ENCODE peak calls at places on chromosomes 1 and 21, in ten cellular contexts. One of them, this sample, is unnamed.

GRCh38 chr1:42979888-42980800 is 21.5 kb upstream of the SLC2A1 start:
- DNase-seq in HCT116: no peak
- DNase-seq in coronary artery: no peak
- DNase-seq in trophoblast cell: peak
- DNase-seq in lower lobe of right lung: no peak
- DNase-seq in H1: no peak
- DNase-seq in brain microvascular endothelial cell: no peak
- DNase-seq in stomach: no peak
- DNase-seq in upper lobe of right lung: no peak
- DNase-seq in esophagus squamous epithelium: no peak
- DNase-seq in this sample: no peak

GRCh38 chr1:153094426-153094825 is at the start of gene SPRR2E:
- DNase-seq in HCT116: no peak
- DNase-seq in coronary artery: no peak
- DNase-seq in trophoblast cell: no peak
- DNase-seq in lower lobe of right lung: no peak
- DNase-seq in H1: no peak
- DNase-seq in brain microvascular endothelial cell: no peak
- DNase-seq in stomach: no peak
- DNase-seq in upper lobe of right lung: no peak
- DNase-seq in esophagus squamous epithelium: no peak
- DNase-seq in this sample: no peak

GRCh38 chr1:78779831-78780230 is 130.2 kb downstream of the IFI44 start:
- DNase-seq in HCT116: no peak
- DNase-seq in coronary artery: no peak
- DNase-seq in trophoblast cell: no peak
- DNase-seq in lower lobe of right lung: no peak
- DNase-seq in H1: no peak
- DNase-seq in brain microvascular endothelial cell: no peak
- DNase-seq in stomach: no peak
- DNase-seq in upper lobe of right lung: no peak
- DNase-seq in esophagus squamous epithelium: no peak
- DNase-seq in this sample: no peak

GRCh38 chr1:234881893-234882771 is 246.5 kb downstream of the TOMM20 start:
- DNase-seq in HCT116: no peak
- DNase-seq in coronary artery: no peak
- DNase-seq in trophoblast cell: no peak
- DNase-seq in lower lobe of right lung: no peak
- DNase-seq in H1: no peak
- DNase-seq in brain microvascular endothelial cell: no peak
- DNase-seq in stomach: no peak
- DNase-seq in upper lobe of right lung: no peak
- DNase-seq in esophagus squamous epithelium: no peak
- DNase-seq in this sample: no peak

GRCh38 chr1:111448482-111448917 is 556 bp downstream of the WDR77 start:
- DNase-seq in HCT116: no peak
- DNase-seq in coronary artery: peak
- DNase-seq in trophoblast cell: peak
- DNase-seq in lower lobe of right lung: no peak
- DNase-seq in H1: no peak
- DNase-seq in brain microvascular endothelial cell: no peak
- DNase-seq in stomach: no peak
- DNase-seq in upper lobe of right lung: no peak
- DNase-seq in esophagus squamous epithelium: no peak
- DNase-seq in this sample: peak

GRCh38 chr1:53145942-53146708 is 3.7 kb upstream of the SLC1A7 start:
- DNase-seq in HCT116: peak
- DNase-seq in coronary artery: peak
- DNase-seq in trophoblast cell: peak
- DNase-seq in lower lobe of right lung: peak
- DNase-seq in H1: no peak
- DNase-seq in brain microvascular endothelial cell: peak
- DNase-seq in stomach: peak
- DNase-seq in upper lobe of right lung: peak
- DNase-seq in esophagus squamous epithelium: no peak
- DNase-seq in this sample: peak

GRCh38 chr21:31248598-31248997 is 95.5 kb downstream of the TIAM1 start:
- DNase-seq in HCT116: no peak
- DNase-seq in coronary artery: no peak
- DNase-seq in trophoblast cell: peak
- DNase-seq in lower lobe of right lung: no peak
- DNase-seq in H1: no peak
- DNase-seq in brain microvascular endothelial cell: peak
- DNase-seq in stomach: no peak
- DNase-seq in upper lobe of right lung: no peak
- DNase-seq in esophagus squamous epithelium: no peak
- DNase-seq in this sample: no peak

GRCh38 chr1:56658254-56658653 is 13.1 kb downstream of the PRKAA2 start:
- DNase-seq in HCT116: no peak
- DNase-seq in coronary artery: no peak
- DNase-seq in trophoblast cell: no peak
- DNase-seq in lower lobe of right lung: no peak
- DNase-seq in H1: no peak
- DNase-seq in brain microvascular endothelial cell: no peak
- DNase-seq in stomach: no peak
- DNase-seq in upper lobe of right lung: no peak
- DNase-seq in esophagus squamous epithelium: no peak
- DNase-seq in this sample: no peak

GRCh38 chr1:83760211-83760978 is 238.5 kb downstream of the TTLL7 start:
- DNase-seq in HCT116: no peak
- DNase-seq in coronary artery: no peak
- DNase-seq in trophoblast cell: peak
- DNase-seq in lower lobe of right lung: no peak
- DNase-seq in H1: no peak
- DNase-seq in brain microvascular endothelial cell: no peak
- DNase-seq in stomach: no peak
- DNase-seq in upper lobe of right lung: no peak
- DNase-seq in esophagus squamous epithelium: no peak
- DNase-seq in this sample: peak

GRCh38 chr1:2969870-2970291 is 51.4 kb upstream of the ACTRT2 start:
- DNase-seq in HCT116: no peak
- DNase-seq in coronary artery: no peak
- DNase-seq in trophoblast cell: no peak
- DNase-seq in lower lobe of right lung: no peak
- DNase-seq in H1: no peak
- DNase-seq in brain microvascular endothelial cell: no peak
- DNase-seq in stomach: no peak
- DNase-seq in upper lobe of right lung: peak
- DNase-seq in esophagus squamous epithelium: no peak
- DNase-seq in this sample: peak

GRCh38 chr1:22754106-22754768 is 43.6 kb downstream of the EPHB2 start:
- DNase-seq in HCT116: no peak
- DNase-seq in coronary artery: no peak
- DNase-seq in trophoblast cell: no peak
- DNase-seq in lower lobe of right lung: no peak
- DNase-seq in H1: no peak
- DNase-seq in brain microvascular endothelial cell: no peak
- DNase-seq in stomach: no peak
- DNase-seq in upper lobe of right lung: no peak
- DNase-seq in esophagus squamous epithelium: no peak
- DNase-seq in this sample: no peak

GRCh38 chr1:14598498-14599172 is at the start of gene KAZN:
- DNase-seq in HCT116: no peak
- DNase-seq in coronary artery: no peak
- DNase-seq in trophoblast cell: peak
- DNase-seq in lower lobe of right lung: peak
- DNase-seq in H1: peak
- DNase-seq in brain microvascular endothelial cell: no peak
- DNase-seq in stomach: no peak
- DNase-seq in upper lobe of right lung: no peak
- DNase-seq in esophagus squamous epithelium: no peak
- DNase-seq in this sample: no peak

GRCh38 chr1:59384443-59384842 is 87.5 kb downstream of the FGGY start:
- DNase-seq in HCT116: no peak
- DNase-seq in coronary artery: no peak
- DNase-seq in trophoblast cell: no peak
- DNase-seq in lower lobe of right lung: no peak
- DNase-seq in H1: no peak
- DNase-seq in brain microvascular endothelial cell: no peak
- DNase-seq in stomach: no peak
- DNase-seq in upper lobe of right lung: no peak
- DNase-seq in esophagus squamous epithelium: no peak
- DNase-seq in this sample: peak

GRCh38 chr1:167713330-167714081 is 8.3 kb upstream of the MPZL1 start:
- DNase-seq in HCT116: no peak
- DNase-seq in coronary artery: peak
- DNase-seq in trophoblast cell: peak
- DNase-seq in lower lobe of right lung: no peak
- DNase-seq in H1: peak
- DNase-seq in brain microvascular endothelial cell: no peak
- DNase-seq in stomach: no peak
- DNase-seq in upper lobe of right lung: peak
- DNase-seq in esophagus squamous epithelium: no peak
- DNase-seq in this sample: peak

GRCh38 chr1:12167493-12168429 is 970 bp downstream of the TNFRSF1B start:
- DNase-seq in HCT116: no peak
- DNase-seq in coronary artery: no peak
- DNase-seq in trophoblast cell: no peak
- DNase-seq in lower lobe of right lung: no peak
- DNase-seq in H1: no peak
- DNase-seq in brain microvascular endothelial cell: no peak
- DNase-seq in stomach: no peak
- DNase-seq in upper lobe of right lung: no peak
- DNase-seq in esophagus squamous epithelium: no peak
- DNase-seq in this sample: peak
- H3K27ac ChIP-seq in HCT116: no peak
- H3K27ac ChIP-seq in coronary artery: peak
- H3K27ac ChIP-seq in trophoblast cell: no peak
- H3K27ac ChIP-seq in lower lobe of right lung: peak
- H3K27ac ChIP-seq in H1: no peak
- H3K27ac ChIP-seq in brain microvascular endothelial cell: no peak
- H3K27ac ChIP-seq in stomach: peak
- H3K27ac ChIP-seq in upper lobe of right lung: peak
- H3K27ac ChIP-seq in esophagus squamous epithelium: peak
- H3K27ac ChIP-seq in this sample: peak

DNA sequence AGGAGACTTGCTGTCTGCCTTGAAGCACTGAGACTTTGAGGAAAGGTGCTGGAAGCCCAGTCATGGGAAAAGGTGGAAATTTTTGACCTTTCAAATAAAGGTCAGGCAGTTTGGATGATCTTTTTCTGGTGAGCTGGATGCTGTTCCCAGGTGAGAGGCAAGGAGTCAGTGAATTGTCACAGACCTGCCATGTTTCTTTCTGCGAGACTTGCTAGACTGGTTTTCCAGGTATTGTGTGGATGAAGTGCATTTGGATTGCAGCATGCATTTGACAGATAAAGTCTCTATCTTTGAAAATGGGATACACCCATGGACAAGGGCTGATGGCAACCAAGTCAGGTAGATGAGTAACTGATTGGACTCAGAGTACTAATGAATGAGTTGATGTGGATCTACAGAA is 65.7 kb upstream of the NHLH2 start:
- DNase-seq in HCT116: no peak
- DNase-seq in coronary artery: no peak
- DNase-seq in trophoblast cell: peak
- DNase-seq in lower lobe of right lung: no peak
- DNase-seq in H1: no peak
- DNase-seq in brain microvascular endothelial cell: no peak
- DNase-seq in stomach: no peak
- DNase-seq in upper lobe of right lung: no peak
- DNase-seq in esophagus squamous epithelium: no peak
- DNase-seq in this sample: no peak
- H3K4me3 ChIP-seq in HCT116: no peak
- H3K4me3 ChIP-seq in coronary artery: no peak
- H3K4me3 ChIP-seq in trophoblast cell: no peak
- H3K4me3 ChIP-seq in lower lobe of right lung: no peak
- H3K4me3 ChIP-seq in H1: no peak
- H3K4me3 ChIP-seq in brain microvascular endothelial cell: no peak
- H3K4me3 ChIP-seq in stomach: no peak
- H3K4me3 ChIP-seq in upper lobe of right lung: no peak
- H3K4me3 ChIP-seq in esophagus squamous epithelium: no peak
- H3K4me3 ChIP-seq in this sample: no peak

DNA sequence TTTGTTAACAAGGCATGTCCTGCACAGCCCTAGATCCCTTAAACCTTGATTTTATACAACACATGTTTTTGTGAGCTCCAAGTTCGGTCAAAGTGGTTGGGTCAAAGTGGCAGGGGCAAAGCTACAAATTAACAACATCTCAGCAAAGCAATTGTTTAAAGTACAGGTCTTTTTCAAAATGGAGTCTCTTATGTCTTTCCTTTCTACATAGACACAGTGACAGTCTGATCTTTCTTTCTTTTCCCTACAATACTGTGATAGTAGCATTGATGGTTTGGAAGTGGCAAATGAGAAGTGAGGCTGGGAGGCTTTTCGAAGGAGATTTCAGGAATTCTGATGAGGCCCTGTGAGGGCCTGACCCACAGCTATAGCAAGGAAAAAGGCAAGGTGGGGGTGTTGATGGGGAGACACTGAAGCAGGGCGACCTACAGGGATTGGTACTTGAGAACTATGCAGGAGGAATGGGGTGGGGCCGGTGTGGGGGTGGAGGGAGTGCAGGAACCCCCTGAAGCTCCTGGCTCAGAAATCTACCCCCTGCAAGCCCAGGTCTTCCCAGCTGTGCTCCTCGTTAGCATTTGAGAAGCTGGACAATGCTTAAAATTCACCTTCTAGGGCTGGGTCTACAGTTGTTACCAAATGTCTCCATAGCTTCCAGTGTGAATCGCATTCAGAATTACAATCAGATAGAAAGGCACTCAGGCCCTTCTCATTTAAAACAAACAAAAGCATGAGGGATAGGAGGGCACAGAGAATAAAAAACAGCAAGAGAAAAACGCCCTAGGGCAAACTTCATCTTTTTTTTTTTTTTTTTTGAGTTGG is 102.6 kb upstream of the PPM1J start:
- DNase-seq in HCT116: no peak
- DNase-seq in coronary artery: no peak
- DNase-seq in trophoblast cell: peak
- DNase-seq in lower lobe of right lung: no peak
- DNase-seq in H1: peak
- DNase-seq in brain microvascular endothelial cell: no peak
- DNase-seq in stomach: no peak
- DNase-seq in upper lobe of right lung: no peak
- DNase-seq in esophagus squamous epithelium: no peak
- DNase-seq in this sample: no peak
- H3K27ac ChIP-seq in HCT116: no peak
- H3K27ac ChIP-seq in coronary artery: no peak
- H3K27ac ChIP-seq in trophoblast cell: peak
- H3K27ac ChIP-seq in lower lobe of right lung: no peak
- H3K27ac ChIP-seq in H1: peak
- H3K27ac ChIP-seq in brain microvascular endothelial cell: no peak
- H3K27ac ChIP-seq in stomach: no peak
- H3K27ac ChIP-seq in upper lobe of right lung: no peak
- H3K27ac ChIP-seq in esophagus squamous epithelium: no peak
- H3K27ac ChIP-seq in this sample: no peak

DNA sequence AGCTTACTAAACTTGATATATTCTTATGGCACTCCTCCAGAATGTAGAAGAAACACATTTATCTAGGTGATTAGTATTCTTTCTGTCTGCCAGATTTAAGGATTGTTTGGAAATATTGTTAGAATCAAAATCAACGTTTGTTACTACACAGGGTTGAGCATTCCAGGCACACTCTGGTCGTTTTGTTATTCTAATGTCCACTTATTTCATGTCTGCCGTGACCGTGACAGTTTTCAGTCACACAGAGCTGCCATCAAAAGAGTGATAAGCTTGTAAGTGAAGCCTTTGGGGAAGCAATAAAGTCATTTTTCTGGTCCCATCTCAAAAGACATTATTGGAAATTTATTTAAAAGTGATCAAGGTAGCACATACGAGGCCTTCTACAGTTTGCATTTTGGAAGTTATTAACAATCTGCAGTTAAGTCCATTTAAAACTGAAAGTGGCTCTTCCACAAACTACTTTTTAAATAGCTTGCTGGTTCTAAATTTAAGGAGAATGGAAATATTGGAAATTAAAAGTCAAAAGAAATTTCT is 38.0 kb downstream of the NFIA start:
- DNase-seq in HCT116: no peak
- DNase-seq in coronary artery: no peak
- DNase-seq in trophoblast cell: no peak
- DNase-seq in lower lobe of right lung: no peak
- DNase-seq in H1: no peak
- DNase-seq in brain microvascular endothelial cell: no peak
- DNase-seq in stomach: no peak
- DNase-seq in upper lobe of right lung: no peak
- DNase-seq in esophagus squamous epithelium: no peak
- DNase-seq in this sample: no peak
- H3K4me3 ChIP-seq in HCT116: no peak
- H3K4me3 ChIP-seq in coronary artery: peak
- H3K4me3 ChIP-seq in trophoblast cell: no peak
- H3K4me3 ChIP-seq in lower lobe of right lung: peak
- H3K4me3 ChIP-seq in H1: no peak
- H3K4me3 ChIP-seq in brain microvascular endothelial cell: no peak
- H3K4me3 ChIP-seq in stomach: no peak
- H3K4me3 ChIP-seq in upper lobe of right lung: peak
- H3K4me3 ChIP-seq in esophagus squamous epithelium: no peak
- H3K4me3 ChIP-seq in this sample: no peak